ENCODE peak calls at places on chromosomes 5 and 9, in nine cellular contexts. L is stimulated activated CD4-positive, alpha-beta T cell treated with anti-CD3 and anti-CD28 coated beads, Interleukin-2, amount 100 ng/mL, for 48 hours; B is amniotic stem cell; W is NCI-H2171 treated with DMSO at 0.1 percent for 48 hours; E is left colon; S is head of caudate nucleus; T is iPS-NIHi11; Z is sciatic nerve; O is adrenal gland. N is an unnamed sample.

GRCh38 chr9:76658510-76659231 is 105.6 kb upstream of the PCA3 start:
- DNase-seq in L (no peak), B (no peak), W (no peak), E (no peak), S (no peak), T (peak), Z (no peak), O (no peak), N (no peak)

GRCh38 chr9:18849910-18850677 is 182.9 kb downstream of the SAXO1 start:
- DNase-seq in L (no peak), B (no peak), W (no peak), E (no peak), S (no peak), T (no peak), Z (no peak), O (no peak), N (no peak)

GRCh38 chr5:159451197-159452052 is 121.1 kb upstream of the IL12B start:
- DNase-seq in L (no peak), B (peak), W (no peak), E (no peak), S (no peak), T (no peak), Z (no peak), O (peak), N (peak)

GRCh38 chr9:91905958-91906585 is 44.0 kb downstream of the ROR2 start:
- DNase-seq in L (peak), B (no peak), W (no peak), E (no peak), S (peak), T (no peak), Z (no peak), O (peak), N (no peak)

GRCh38 chr5:177366528-177367322 is 9.0 kb downstream of the RGS14 start:
- DNase-seq in L (no peak), B (no peak), W (no peak), E (peak), S (peak), T (peak), Z (peak), O (peak), N (peak)

GRCh38 chr9:9820411-9820810 is 792.4 kb downstream of the PTPRD start:
- DNase-seq in L (no peak), B (no peak), W (no peak), E (no peak), S (no peak), T (no peak), Z (no peak), O (no peak), N (no peak)

GRCh38 chr9:106929471-106930198 is 66.7 kb downstream of the ZNF462 start:
- DNase-seq in L (no peak), B (no peak), W (no peak), E (no peak), S (no peak), T (no peak), Z (no peak), O (no peak), N (no peak)

GRCh38 chr9:456365-456764 is 241.7 kb downstream of the DOCK8 start:
- DNase-seq in L (no peak), B (no peak), W (peak), E (no peak), S (no peak), T (peak), Z (no peak), O (peak), N (no peak)

GRCh38 chr9:84170521-84171141 is 169.9 kb downstream of the SLC28A3 start:
- DNase-seq in L (no peak), B (peak), W (peak), E (peak), S (no peak), T (peak), Z (peak), O (peak), N (no peak)

GRCh38 chr9:37574241-37574721 is 1.9 kb downstream of the FBXO10 start:
- DNase-seq in L (no peak), B (no peak), W (peak), E (no peak), S (no peak), T (no peak), Z (no peak), O (no peak), N (no peak)

GRCh38 chr9:69089082-69089481 is 53.5 kb downstream of the FXN start:
- DNase-seq in L (no peak), B (no peak), W (no peak), E (no peak), S (no peak), T (no peak), Z (no peak), O (no peak), N (no peak)

GRCh38 chr5:29924107-29924506 is 1269.4 kb upstream of the CDH6 start:
- DNase-seq in L (no peak), B (no peak), W (no peak), E (no peak), S (no peak), T (no peak), Z (no peak), O (no peak), N (no peak)

GRCh38 chr5:170882345-170882744 is 20.5 kb downstream of the RANBP17 start:
- DNase-seq in L (no peak), B (no peak), W (no peak), E (no peak), S (no peak), T (no peak), Z (no peak), O (no peak), N (no peak)

GRCh38 chr5:102753889-102754498 is 1.1 kb upstream of the PAM start:
- DNase-seq in L (no peak), B (no peak), W (no peak), E (no peak), S (peak), T (peak), Z (no peak), O (no peak), N (no peak)